ENCODE peak calls at places on chromosomes 12 and 14, in six cellular contexts. M is hepatocyte, R is HepG2, N is endothelial cell of umbilical vein, Q is HCT116, O is fibroblast of lung. A is an unnamed sample.

GRCh38 chr12:20800160-20800559 is 10.3 kb upstream of the SLCO1B3 start:
- DNase-seq in M (no peak), R (no peak), Q (no peak), O (no peak), N (no peak), A (no peak)

GRCh38 chr12:44759289-44759688 is 116.8 kb downstream of the NELL2 start:
- DNase-seq in O (no peak), M (no peak), N (no peak), Q (no peak), R (no peak), A (no peak)

GRCh38 chr14:38199768-38200167 is 7.9 kb upstream of the SSTR1 start:
- DNase-seq in R (no peak), M (no peak), Q (no peak), N (no peak), O (peak; percentile 68), A (no peak)

GRCh38 chr12:28104338-28104737 is 85.9 kb upstream of the CCDC91 start:
- DNase-seq in Q (no peak), N (no peak), R (no peak), O (peak; percentile 38), M (no peak), A (no peak)

GRCh38 chr12:115542656-115543055 is 734.8 kb downstream of the MED13L start:
- DNase-seq in Q (no peak), N (no peak), O (no peak), M (no peak), R (peak; percentile 10), A (no peak)

GRCh38 chr14:81110186-81110585 is 110.6 kb downstream of the GTF2A1 start:
- DNase-seq in R (no peak), M (no peak), O (no peak), N (no peak), Q (no peak), A (no peak)

GRCh38 chr12:56243731-56244181 is 13.9 kb downstream of the SLC39A5 start:
- DNase-seq in R (peak; percentile 41), M (no peak), Q (no peak), N (no peak), O (peak; percentile 27), A (no peak)

GRCh38 chr12:6667559-6668210 is 4.8 kb upstream of the ING4 start:
- DNase-seq in N (no peak), R (no peak), M (peak; percentile 54), O (no peak), Q (peak; percentile 21), A (peak; percentile 46)

GRCh38 chr14:34302654-34303053 is 159.4 kb downstream of the SPTSSA start:
- DNase-seq in M (no peak), Q (no peak), R (no peak), N (no peak), O (peak; percentile 17), A (no peak)

GRCh38 chr14:74555476-74556050 is 56.5 kb downstream of the LTBP2 start:
- DNase-seq in Q (no peak), R (no peak), N (no peak), O (no peak), M (no peak), A (no peak)
- H3K4me3 ChIP-seq in Q (no peak overlapping the region), R (no peak overlapping the region), N (no peak overlapping the region), O (no peak overlapping the region), M (no peak overlapping the region), A (no peak overlapping the region)

DNA sequence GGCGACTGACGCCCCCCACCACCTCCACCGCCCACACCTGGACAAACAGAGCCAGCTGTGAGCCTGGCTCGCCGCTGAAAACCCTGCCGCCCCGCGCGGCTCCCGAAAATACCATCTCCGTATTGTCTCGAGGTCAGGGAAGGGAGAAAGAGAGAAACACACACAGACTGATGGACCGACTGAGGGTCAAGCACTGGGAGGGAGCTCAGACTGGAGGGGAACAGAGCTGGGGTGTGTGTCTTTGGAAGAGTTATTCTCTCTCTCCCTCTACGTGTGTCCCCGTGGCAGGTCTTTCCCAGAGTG is 4.1 kb upstream of the SIX1 start:
- DNase-seq in O (no peak), M (no peak), R (no peak), Q (no peak), N (no peak), A (peak; percentile 59)
- TF ChIP-seq EZH2 in O (no peak), M (peak; percentile 83), R (no peak), Q (no peak), N (peak; percentile 47), A (peak; percentile 64)

GRCh38 chr14:60510976-60511599 is 2.1 kb downstream of the SIX6 start:
- DNase-seq in N (no peak), M (no peak), O (no peak), Q (no peak), R (no peak), A (peak; percentile 57)
- H3K4me1 ChIP-seq in N (peaks cover 3% of the 10 kb centered on the region), M (peaks cover 7% of the 10 kb centered on the region), O (no peaks in the 10 kb centered on the region), Q (no peaks in the 10 kb centered on the region), R (no peaks in the 10 kb centered on the region), A (peaks cover 70% of the 10 kb centered on the region)

GRCh38 chr14:77099425-77100167 is 1.5 kb downstream of the CIPC start:
- DNase-seq in N (peak; percentile 43), M (peak; percentile 66), Q (no peak), O (peak; percentile 87), R (no peak), A (no peak)
- H3K4me3 ChIP-seq in N (no peak overlapping the region), M (peak overlapping the region; percentile 50), Q (peak overlapping the region; percentile 85), O (peak overlapping the region; percentile 93), R (peak overlapping the region; percentile 97), A (peak overlapping the region; percentile 85)

DNA sequence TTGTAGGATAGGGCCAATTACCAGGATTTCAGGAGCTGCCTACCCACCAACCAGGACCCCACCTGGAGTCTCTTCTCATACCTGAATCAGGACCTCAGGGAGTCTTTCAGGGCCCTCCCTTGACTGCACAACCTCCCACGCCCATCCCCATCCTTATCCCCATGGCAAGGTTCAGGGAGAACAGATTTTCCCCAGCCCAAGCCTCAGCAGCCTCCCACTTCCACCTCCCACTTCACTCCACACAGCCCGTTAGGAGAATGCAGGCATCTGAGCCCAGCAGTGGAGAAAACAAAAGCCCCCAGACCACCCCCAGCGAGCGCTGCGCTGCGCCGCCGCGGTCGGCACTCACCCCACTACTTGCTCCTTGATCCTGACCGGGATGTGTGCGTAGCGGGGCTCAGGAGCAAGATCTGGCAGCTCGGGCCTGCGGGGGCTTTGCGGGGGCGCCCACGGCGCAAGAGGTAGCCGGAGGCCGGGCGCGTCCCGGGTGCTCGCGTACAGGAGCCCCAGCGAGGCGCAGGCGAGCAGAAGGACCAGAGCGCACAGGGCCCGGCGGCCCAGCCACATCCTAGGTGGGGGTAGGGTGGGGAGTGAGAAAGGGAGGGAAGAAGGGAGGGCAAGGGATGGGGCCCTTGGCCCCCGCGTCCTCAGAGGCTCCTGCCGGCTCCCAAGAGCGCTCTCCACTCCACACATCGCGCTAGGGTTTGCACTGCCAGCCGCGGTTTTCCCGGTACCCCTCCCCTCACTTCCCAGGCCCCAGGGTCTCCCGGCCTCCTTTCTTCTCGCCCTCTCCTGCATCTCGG is 1.2 kb downstream of the B4GALNT1 start:
- DNase-seq in M (peak; percentile 8), N (no peak), O (no peak), Q (no peak), R (no peak), A (peak; percentile 47)
- TF ChIP-seq EZH2 in M (no peak), N (no peak), O (no peak), Q (no peak), R (no peak), A (peak; percentile 92)

GRCh38 chr12:64587447-64587846 is 22.8 kb upstream of the RASSF3 start:
- DNase-seq in M (no peak), Q (no peak), R (no peak), O (no peak), N (no peak), A (peak; percentile 18)
- H3K4me1 ChIP-seq in M (no peaks in the 10 kb centered on the region), Q (no peaks in the 10 kb centered on the region), R (peaks cover 22% of the 10 kb centered on the region), O (peaks cover 8% of the 10 kb centered on the region), N (peaks cover 17% of the 10 kb centered on the region), A (peaks cover 10% of the 10 kb centered on the region)

GRCh38 chr12:8035440-8036010 is 3.0 kb downstream of the FOXJ2 start:
- DNase-seq in M (peak; percentile 32), N (no peak), O (no peak), R (no peak), Q (no peak), A (no peak)

GRCh38 chr12:8037046-8037663 is 4.6 kb downstream of the FOXJ2 start:
- DNase-seq in R (no peak), N (no peak), O (no peak), Q (no peak), M (no peak), A (no peak)

GRCh38 chr12:8037947-8038346 is 5.4 kb downstream of the FOXJ2 start:
- DNase-seq in O (no peak), N (no peak), R (no peak), Q (no peak), M (no peak), A (peak; percentile 48)

GRCh38 chr12:8034802-8035201 is 2.3 kb downstream of the FOXJ2 start:
- DNase-seq in M (no peak), O (no peak), Q (no peak), N (peak; percentile 11), R (no peak), A (no peak)

DNA sequence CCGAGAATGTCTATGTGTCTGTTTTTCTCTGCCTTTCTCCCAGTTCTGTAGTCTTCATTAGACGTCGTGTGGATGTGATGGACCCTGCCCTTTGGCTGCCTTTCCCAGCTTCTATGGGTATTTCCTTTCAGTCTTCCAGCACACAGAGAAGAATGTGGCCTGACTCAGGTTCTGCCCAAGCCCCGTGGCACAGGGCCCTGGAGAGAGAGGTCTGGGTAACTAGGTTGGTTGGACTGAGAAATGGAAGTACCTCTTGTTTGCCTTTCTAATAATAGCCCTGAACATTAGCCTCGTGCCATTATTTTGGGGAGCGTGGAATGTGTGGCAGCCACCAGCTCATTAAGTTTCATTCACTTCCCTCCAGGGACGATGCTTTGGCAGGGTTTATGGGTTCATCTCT is 3.9 kb downstream of the FOXJ2 start:
- DNase-seq in M (no peak), R (no peak), O (no peak), N (no peak), Q (no peak), A (no peak)
- H3K4me3 ChIP-seq in M (no peak overlapping the region), R (no peak overlapping the region), O (no peak overlapping the region), N (no peak overlapping the region), Q (no peak overlapping the region), A (no peak overlapping the region)

GRCh38 chr14:53967606-53968005 is 11.0 kb upstream of the BMP4 start:
- DNase-seq in N (no peak), O (no peak), M (no peak), R (no peak), Q (no peak), A (no peak)
- TF ChIP-seq EZH2 in N (no peak), O (no peak), M (no peak), R (no peak), Q (no peak), A (no peak)

DNA sequence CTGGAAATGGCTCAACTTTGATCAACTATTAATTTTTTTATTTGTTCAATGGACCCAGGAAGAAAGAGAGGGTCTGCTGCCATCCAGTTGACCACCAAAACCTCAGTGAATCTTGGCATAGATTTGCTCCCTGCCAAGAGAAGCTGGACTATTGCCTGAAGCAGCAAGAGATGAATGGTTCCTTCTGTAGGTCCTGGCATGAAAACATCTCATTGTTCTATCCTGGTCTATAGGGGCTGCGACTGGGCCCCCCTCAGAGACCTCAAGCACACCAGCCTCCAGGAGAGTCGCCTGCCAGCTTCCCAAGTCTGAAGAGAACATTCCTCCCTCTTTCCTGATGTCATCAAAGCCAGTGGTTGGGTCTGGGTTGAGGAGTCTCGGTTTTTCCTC is 204.9 kb downstream of the TMX1 start:
- DNase-seq in N (no peak), O (no peak), R (no peak), M (no peak), Q (no peak), A (no peak)
- H3K4me1 ChIP-seq in N (peaks cover 51% of the 10 kb centered on the region), O (peaks cover 30% of the 10 kb centered on the region), R (no peaks in the 10 kb centered on the region), M (peaks cover 9% of the 10 kb centered on the region), Q (no peaks in the 10 kb centered on the region), A (peaks cover 6% of the 10 kb centered on the region)

A was measured in GM23338.